ENCODE peak calls at places on chromosomes 3 and 15, in nine cellular contexts. E is right atrium auricular region, Z is psoas muscle, K is AG04450, V is left lung, A is HL-60, X is body of pancreas, C is transverse colon, M is GM23338. J is an unnamed sample. For H3K27me3, the result is how much of the 10 kb centered on the place peaks cover.

GRCh38 chr3:10198761-10199688 is 34.3 kb downstream of the IRAK2 start:
- DNase-seq in E (no peak), Z (no peak), K (no peak), V (peak), A (no peak), X (peak), C (peak), M (no peak), J (peak)

GRCh38 chr15:57528940-57529565 is 62.7 kb upstream of the MYZAP start:
- DNase-seq in E (no peak), Z (no peak), K (no peak), V (no peak), A (no peak), X (no peak), C (no peak), M (no peak), J (no peak)

GRCh38 chr3:52085883-52086282 is 29.5 kb upstream of the DUSP7 start:
- DNase-seq in E (no peak), Z (peak), K (no peak), V (peak), A (no peak), X (no peak), C (no peak), M (no peak), J (no peak)

GRCh38 chr3:140113983-140114923 is 179.3 kb downstream of the CLSTN2 start:
- DNase-seq in E (no peak), Z (no peak), K (no peak), V (no peak), A (no peak), X (no peak), C (no peak), M (no peak), J (no peak)

GRCh38 chr3:10594915-10595314 is 89.5 kb upstream of the ATP2B2 start:
- DNase-seq in E (no peak), Z (no peak), K (peak), V (no peak), A (peak), X (peak), C (no peak), M (peak), J (peak)

GRCh38 chr3:118110196-118110595 is 924.5 kb downstream of the IGSF11 start:
- DNase-seq in E (no peak), Z (no peak), K (no peak), V (no peak), A (no peak), X (no peak), C (no peak), M (peak), J (peak)

GRCh38 chr3:48594431-48595049 is 589 bp downstream of the COL7A1 start:
- DNase-seq in E (no peak), Z (no peak), K (no peak), V (peak), A (no peak), X (no peak), C (no peak), M (peak), J (no peak)

GRCh38 chr3:160401301-160402095 is 2.0 kb downstream of the SMC4 start:
- DNase-seq in E (no peak), Z (no peak), K (peak), V (no peak), A (no peak), X (peak), C (peak), M (no peak), J (peak)

GRCh38 chr15:77852241-77853007 is 219.7 kb upstream of the LINGO1 start:
- DNase-seq in E (no peak), Z (peak), K (no peak), V (no peak), A (no peak), X (no peak), C (no peak), M (no peak), J (no peak)

GRCh38 chr15:81106560-81106959 is 27.5 kb upstream of the CFAP161 start:
- DNase-seq in E (peak), Z (no peak), K (peak), V (no peak), A (no peak), X (peak), C (peak), M (peak), J (peak)

GRCh38 chr15:46815765-46816164 is 901.5 kb upstream of the SEMA6D start:
- DNase-seq in E (no peak), Z (no peak), K (no peak), V (no peak), A (no peak), X (peak), C (peak), M (no peak), J (no peak)

GRCh38 chr3:193040836-193041672 is 123.4 kb upstream of the MB21D2 start:
- DNase-seq in E (no peak), Z (no peak), K (peak), V (no peak), A (peak), X (peak), C (no peak), M (peak), J (peak)
- TF ChIP-seq CTCF in E (no peak), Z (peak), K (peak), V (peak), A (no peak), X (peak), C (peak), M (peak), J (peak)

DNA sequence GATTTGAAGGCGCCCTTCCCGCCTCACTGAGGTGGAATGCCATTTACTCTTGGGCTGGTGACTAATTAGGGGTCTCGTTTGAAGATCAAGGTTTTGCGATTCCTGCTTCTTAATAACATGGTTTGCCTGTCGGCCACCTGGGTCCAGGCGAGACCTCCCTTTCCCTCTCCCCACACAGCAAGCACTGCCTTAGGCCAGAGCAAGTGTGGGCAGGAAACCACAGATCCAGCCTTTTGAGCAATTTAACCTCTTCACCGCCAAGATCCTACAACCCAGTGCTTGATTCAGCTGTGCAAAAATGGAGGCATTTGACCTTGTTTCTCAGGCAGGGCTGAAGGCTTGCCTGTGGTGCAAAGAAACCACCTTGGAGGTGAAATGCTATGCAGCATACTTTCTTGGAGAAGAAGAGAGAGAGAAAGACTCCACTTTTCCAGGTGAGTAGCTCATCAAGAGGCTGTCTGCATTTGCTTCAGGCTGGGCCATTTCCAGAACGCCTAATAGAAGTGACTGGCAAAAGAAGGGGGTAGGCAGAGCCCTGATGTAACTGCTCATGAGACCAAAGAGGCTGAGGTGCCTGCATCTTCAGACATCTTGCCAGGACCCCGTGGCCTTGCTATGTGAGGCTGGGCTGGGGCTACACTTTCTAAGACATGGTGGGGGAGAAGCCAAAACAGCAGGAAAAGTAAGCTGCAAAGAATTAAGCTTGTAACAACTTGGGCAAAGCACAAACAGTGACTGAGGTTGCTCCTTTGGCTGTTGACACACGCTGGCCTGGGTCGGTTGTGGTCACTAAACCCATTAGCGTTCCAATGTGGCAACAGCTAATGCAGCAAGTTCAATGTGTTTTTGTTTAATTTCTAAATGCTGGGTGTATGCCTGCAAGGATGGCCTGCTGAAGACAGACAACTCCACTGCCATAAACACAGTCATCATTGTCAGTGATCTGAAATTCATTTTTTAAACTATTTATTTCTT is 34.3 kb upstream of the WNT5A start:
- DNase-seq in E (no peak), Z (peak), K (no peak), V (no peak), A (no peak), X (no peak), C (peak), M (peak), J (no peak)
- H3K27ac ChIP-seq in E (no peak), Z (no peak), K (no peak), V (no peak), A (no peak), X (no peak), C (no peak), M (peak), J (no peak)

GRCh38 chr3:192467230-192468186 is 259.8 kb downstream of the FGF12 start:
- DNase-seq in E (no peak), Z (no peak), K (peak), V (peak), A (no peak), X (peak), C (peak), M (peak), J (peak)
- H3K27me3 ChIP-seq in E (under half), Z (under half), K (under half), V (under half), A (under half), X (under half), C (under half), M (under half), J (under half)

GRCh38 chr3:65200312-65200711 is 512.5 kb upstream of the ADAMTS9 start:
- DNase-seq in E (no peak), Z (no peak), K (no peak), V (no peak), A (no peak), X (no peak), C (no peak), M (peak), J (no peak)
- TF ChIP-seq CTCF in E (no peak), Z (no peak), K (no peak), V (no peak), A (no peak), X (no peak), C (no peak), M (no peak), J (no peak)

GRCh38 chr3:25469609-25470008 is 41.5 kb downstream of the RARB start:
- DNase-seq in E (no peak), Z (no peak), K (no peak), V (no peak), A (no peak), X (no peak), C (no peak), M (no peak), J (no peak)
- H3K27ac ChIP-seq in E (peak), Z (peak), K (no peak), V (peak), A (no peak), X (peak), C (peak), M (no peak), J (no peak)

GRCh38 chr15:40869686-40870085 is 4.3 kb downstream of the RHOV start:
- DNase-seq in E (no peak), Z (no peak), K (no peak), V (no peak), A (no peak), X (no peak), C (no peak), M (no peak), J (no peak)
- H3K27me3 ChIP-seq in E (under half), Z (under half), K (under half), V (under half), A (under half), X (under half), C (under half), M (under half), J (under half)

GRCh38 chr3:94734201-94734600 is 671.3 kb downstream of the NSUN3 start:
- DNase-seq in E (no peak), Z (no peak), K (no peak), V (no peak), A (no peak), X (no peak), C (no peak), M (no peak), J (no peak)
- TF ChIP-seq CTCF in E (no peak), Z (no peak), K (no peak), V (no peak), A (no peak), X (no peak), C (no peak), M (no peak), J (no peak)

GRCh38 chr3:195159819-195160175 is 111.2 kb downstream of the XXYLT1 start:
- DNase-seq in E (no peak), Z (no peak), K (no peak), V (no peak), A (no peak), X (no peak), C (no peak), M (no peak), J (no peak)

GRCh38 chr3:195160257-195160898 is 110.6 kb downstream of the XXYLT1 start:
- DNase-seq in E (no peak), Z (no peak), K (peak), V (no peak), A (no peak), X (no peak), C (no peak), M (no peak), J (no peak)

GRCh38 chr3:195160908-195161434 is 110.0 kb downstream of the XXYLT1 start:
- DNase-seq in E (no peak), Z (no peak), K (no peak), V (no peak), A (no peak), X (no peak), C (no peak), M (no peak), J (no peak)

GRCh38 chr3:195163719-195164572 is 107.0 kb downstream of the XXYLT1 start:
- DNase-seq in E (no peak), Z (no peak), K (no peak), V (no peak), A (no peak), X (no peak), C (no peak), M (no peak), J (no peak)

DNA sequence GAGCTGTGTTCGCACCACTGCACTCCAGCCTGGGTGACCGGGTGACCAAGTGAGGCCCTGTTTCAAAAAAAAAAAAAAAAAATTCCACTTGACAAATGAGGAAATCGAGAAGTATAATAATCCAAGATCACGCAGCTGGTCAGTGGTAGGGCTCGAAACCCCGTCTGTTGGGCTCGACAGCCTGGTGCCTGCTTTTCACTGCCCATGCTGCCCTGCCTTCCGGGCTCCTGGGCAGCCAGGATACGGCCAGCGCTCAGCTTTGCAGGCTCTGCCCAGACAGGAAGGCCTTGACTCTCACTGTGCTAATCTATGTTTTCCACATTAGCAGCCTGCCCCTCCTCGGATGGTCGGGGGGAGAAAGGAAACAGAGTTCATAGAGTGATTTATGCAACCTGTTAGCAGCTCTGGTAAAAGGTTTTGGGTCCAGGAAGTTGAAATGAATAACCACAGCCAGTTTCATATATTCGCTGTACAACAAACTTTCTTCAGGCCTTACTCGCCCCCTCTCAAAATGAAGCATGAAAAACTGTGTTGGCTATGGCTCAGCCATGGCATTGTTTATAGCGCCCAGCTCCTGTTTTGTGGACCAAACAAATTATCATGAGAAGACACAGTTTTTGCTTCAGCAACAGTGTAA is 108.8 kb downstream of the XXYLT1 start:
- DNase-seq in E (no peak), Z (no peak), K (no peak), V (no peak), A (no peak), X (peak), C (no peak), M (no peak), J (no peak)
- H3K27ac ChIP-seq in E (peak), Z (no peak), K (peak), V (peak), A (peak), X (peak), C (peak), M (no peak), J (no peak)

GRCh38 chr15:31156808-31157207 is 55.3 kb upstream of the TRPM1 start:
- DNase-seq in E (no peak), Z (no peak), K (no peak), V (no peak), A (no peak), X (no peak), C (no peak), M (no peak), J (no peak)
- H3K27me3 ChIP-seq in E (under half), Z (under half), K (under half), V (under half), A (under half), X (under half), C (under half), M (under half), J (under half)